ENCODE peak calls at places on chromosomes 12 and 14, in nine cellular contexts. Q is right lobe of liver, G is fibroblast of mammary gland, T is gastrocnemius medialis, H is heart right ventricle, X is stomach, D is mucosa of descending colon, E is GM06990, Y is HepG2. W is an unnamed sample.

GRCh38 chr12:121184425-121184824 is 25.5 kb upstream of the P2RX4 start:
- DNase-seq in Q (no peak), G (no peak), T (no peak), H (no peak), X (no peak), D (no peak), E (no peak), Y (no peak), W (no peak)

GRCh38 chr12:128914908-128915563 is 61.8 kb downstream of the GLT1D1 start:
- DNase-seq in Q (no peak), G (no peak), T (no peak), H (no peak), X (no peak), D (no peak), E (peak; percentile 60), Y (no peak), W (no peak)

GRCh38 chr12:51405801-51406207 is 14.6 kb upstream of the GALNT6 start:
- DNase-seq in Q (no peak), G (no peak), T (no peak), H (no peak), X (no peak), D (no peak), E (no peak), Y (no peak), W (no peak)

GRCh38 chr14:88682495-88683114 is 110.1 kb downstream of the EML5 start:
- DNase-seq in Q (no peak), G (no peak), T (no peak), H (no peak), X (no peak), D (no peak), E (no peak), Y (no peak), W (no peak)

GRCh38 chr14:20934148-20934762 is 21.0 kb upstream of the RNASE2 start:
- DNase-seq in Q (no peak), G (peak; percentile 28), T (no peak), H (peak; percentile 5), X (peak; percentile 36), D (no peak), E (peak; percentile 40), Y (no peak), W (peak; percentile 39)

GRCh38 chr14:56331815-56332214 is 213.6 kb downstream of the PELI2 start:
- DNase-seq in Q (no peak), G (peak; percentile 51), T (no peak), H (no peak), X (no peak), D (no peak), E (no peak), Y (no peak), W (no peak)

GRCh38 chr12:77294016-77294415 is 228.6 kb upstream of the E2F7 start:
- DNase-seq in Q (no peak), G (peak; percentile 41), T (no peak), H (no peak), X (no peak), D (no peak), E (no peak), Y (no peak), W (no peak)

GRCh38 chr14:64768401-64769095 is 64.3 kb downstream of the PLEKHG3 start:
- DNase-seq in Q (no peak), G (no peak), T (no peak), H (no peak), X (no peak), D (no peak), E (no peak), Y (no peak), W (no peak)

GRCh38 chr14:26180221-26180620 is 417.6 kb downstream of the NOVA1 start:
- DNase-seq in Q (no peak), G (no peak), T (no peak), H (no peak), X (no peak), D (no peak), E (no peak), Y (no peak), W (no peak)

GRCh38 chr12:57236224-57236924 is 6.9 kb downstream of the SHMT2 start:
- DNase-seq in Q (no peak), G (no peak), T (no peak), H (no peak), X (no peak), D (peak; percentile 25), E (peak; percentile 50), Y (no peak), W (no peak)

GRCh38 chr14:61561657-61562276 is 133.5 kb upstream of the HIF1A start:
- DNase-seq in Q (peak; percentile 59), G (peak; percentile 98), T (peak; percentile 66), H (peak; percentile 82), X (peak; percentile 84), D (peak; percentile 71), E (no peak), Y (peak; percentile 94), W (no peak)

GRCh38 chr14:35050652-35051051 is 4.6 kb downstream of the FAM177A1 start:
- DNase-seq in Q (peak; percentile 61), G (peak; percentile 72), T (peak; percentile 47), H (peak; percentile 41), X (no peak), D (no peak), E (no peak), Y (peak; percentile 87), W (no peak)

DNA sequence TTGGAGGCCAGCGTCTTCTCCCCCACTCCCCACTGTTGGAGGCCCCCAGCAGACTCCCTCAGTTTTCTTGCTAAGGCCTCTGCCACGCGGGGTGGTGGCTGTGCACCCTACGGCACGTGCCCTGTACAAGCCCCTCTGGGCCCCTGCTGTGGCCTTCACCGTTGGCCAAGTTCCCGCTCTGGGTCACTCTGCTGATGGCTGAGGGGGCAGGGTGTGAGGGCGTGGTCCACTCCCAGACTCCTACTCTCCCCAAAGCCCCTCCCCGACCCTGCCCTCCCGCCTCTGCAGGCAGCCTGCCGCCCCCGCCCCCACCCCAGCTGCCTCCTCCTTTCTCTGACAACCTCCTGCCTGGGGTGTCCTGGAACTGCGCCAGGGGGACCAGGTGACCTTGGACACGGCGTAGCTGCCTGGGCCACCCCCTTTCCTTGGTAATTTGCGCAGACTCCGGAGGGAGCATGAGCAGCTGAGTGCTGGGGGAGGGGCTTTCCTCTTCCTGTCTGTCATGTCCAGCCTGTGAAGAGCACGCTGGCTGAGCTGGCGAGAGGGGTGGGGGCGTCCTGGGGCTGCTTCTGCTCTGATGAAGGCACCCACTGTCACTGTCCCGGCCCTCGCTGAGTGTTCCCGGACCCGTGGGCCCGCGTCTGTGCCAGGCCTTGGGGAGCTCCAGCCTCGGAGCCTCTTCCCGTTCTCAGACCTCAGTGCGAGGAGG is 84.9 kb downstream of the KIF26A start:
- DNase-seq in Q (no peak), G (no peak), T (no peak), H (peak; percentile 34), X (no peak), D (peak; percentile 83), E (no peak), Y (no peak), W (peak; percentile 99)
- TF ChIP-seq CTCF in Q (no peak), G (no peak), T (no peak), H (no peak), X (no peak), D (no peak), E (no peak), Y (no peak), W (no peak)

GRCh38 chr12:49555631-49556390 is 12.1 kb downstream of the MCRS1 start:
- DNase-seq in Q (no peak), G (no peak), T (no peak), H (no peak), X (no peak), D (no peak), E (no peak), Y (no peak), W (no peak)

GRCh38 chr12:49552425-49552824 is 13.6 kb downstream of the KCNH3 start:
- DNase-seq in Q (no peak), G (no peak), T (no peak), H (no peak), X (no peak), D (no peak), E (no peak), Y (no peak), W (no peak)

GRCh38 chr12:49553512-49554088 is 14.3 kb downstream of the MCRS1 start:
- DNase-seq in Q (no peak), G (peak; percentile 16), T (no peak), H (no peak), X (no peak), D (no peak), E (no peak), Y (peak; percentile 58), W (peak; percentile 48)

GRCh38 chr12:49552899-49553298 is 14.1 kb downstream of the KCNH3 start:
- DNase-seq in Q (no peak), G (no peak), T (no peak), H (no peak), X (no peak), D (no peak), E (no peak), Y (no peak), W (no peak)

GRCh38 chr12:49554266-49554665 is 13.7 kb downstream of the MCRS1 start:
- DNase-seq in Q (no peak), G (no peak), T (no peak), H (no peak), X (no peak), D (no peak), E (no peak), Y (no peak), W (no peak)
- H3K4me3 ChIP-seq in Q (no peak overlapping the region), G (no peak overlapping the region), T (no peak overlapping the region), H (no peak overlapping the region), X (no peak overlapping the region), D (no peak overlapping the region), E (no peak overlapping the region), Y (no peak overlapping the region), W (no peak overlapping the region)

DNA sequence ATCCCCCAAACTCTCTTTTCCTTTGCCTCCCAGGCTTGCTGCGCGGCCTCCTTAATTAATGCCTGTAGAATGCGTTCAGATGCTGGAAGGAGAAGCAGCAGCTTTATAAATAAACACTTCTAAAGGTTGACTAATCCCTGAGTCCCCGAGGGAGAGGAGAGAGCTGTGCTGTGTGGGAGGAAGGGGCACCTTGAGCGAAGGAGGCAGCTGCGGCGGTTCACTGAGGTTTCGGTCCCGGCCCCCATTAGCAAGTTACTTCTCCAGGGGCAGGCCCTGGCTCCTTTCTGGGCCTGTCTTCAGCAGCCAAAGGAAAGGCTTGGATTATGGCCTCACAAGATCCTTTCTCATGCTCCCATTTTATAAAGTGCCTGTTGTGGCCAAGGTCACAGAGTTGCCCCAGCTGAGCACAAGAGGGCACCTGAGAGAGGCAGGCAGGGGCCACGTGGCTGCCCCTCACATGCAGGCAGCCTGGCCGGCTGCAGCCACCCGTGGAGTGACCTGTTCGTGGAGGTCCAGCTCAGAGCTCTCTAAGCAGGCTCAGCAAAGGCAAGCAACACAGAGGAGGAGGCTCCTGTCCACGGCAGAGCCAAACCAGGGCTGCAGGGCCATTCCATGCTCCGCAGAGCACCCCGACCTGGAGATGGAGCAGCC is 15.0 kb upstream of the CACNA2D4 start:
- DNase-seq in Q (peak; percentile 36), G (peak; percentile 56), T (no peak), H (no peak), X (peak; percentile 8), D (no peak), E (peak; percentile 65), Y (no peak), W (peak; percentile 35)
- TF ChIP-seq CTCF in Q (no peak), G (no peak), T (no peak), H (no peak), X (no peak), D (no peak), E (no peak), Y (peak; percentile 47), W (peak; percentile 24)

DNA sequence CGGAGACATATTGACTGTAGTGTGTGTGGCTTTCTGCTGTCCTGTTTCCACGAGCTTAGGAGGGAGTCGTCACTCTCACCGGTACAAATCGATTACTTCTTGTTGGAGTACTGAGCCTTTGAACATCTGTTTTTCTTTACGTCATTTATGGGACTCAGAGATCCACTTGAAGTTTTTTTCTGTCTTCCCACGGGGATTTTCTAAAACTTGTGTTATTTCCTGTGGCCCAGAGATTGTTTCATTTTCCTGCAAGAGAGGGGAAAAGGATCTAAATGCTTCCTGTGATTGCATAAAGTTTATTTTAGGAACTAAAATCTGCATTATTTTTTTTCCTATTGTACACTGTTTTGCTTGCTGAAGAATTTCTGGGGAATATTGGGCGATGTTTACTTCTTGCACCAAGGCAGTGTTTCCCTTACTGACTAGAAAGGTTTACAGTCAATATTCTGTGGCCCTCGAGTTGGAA is 199.7 kb upstream of the ARHGAP5 start:
- DNase-seq in Q (no peak), G (peak; percentile 71), T (no peak), H (peak; percentile 13), X (no peak), D (no peak), E (no peak), Y (no peak), W (peak; percentile 26)
- H3K4me3 ChIP-seq in Q (no peak overlapping the region), G (no peak overlapping the region), T (peak overlapping the region; percentile 32), H (peak overlapping the region; percentile 27), X (no peak overlapping the region), D (no peak overlapping the region), E (no peak overlapping the region), Y (peak overlapping the region; percentile 0), W (peak overlapping the region; percentile 36)